ENCODE peak calls at places on chromosomes 11 and 22, in six cellular contexts. Z is MM.1S, A is neural progenitor cell, D is heart right ventricle, O is lung, E is hepatocyte. K is an unnamed sample.

GRCh38 chr22:45648320-45649070 is 23.1 kb upstream of the ATXN10 start:
- DNase-seq in Z (no peak), A (no peak), D (no peak), O (no peak), E (no peak), K (no peak)

GRCh38 chr11:30935861-30936260 is 349.7 kb upstream of the MPPED2 start:
- DNase-seq in Z (no peak), A (no peak), D (no peak), O (no peak), E (no peak), K (no peak)

GRCh38 chr22:43060213-43060612 is 29.0 kb downstream of the TTLL1 start:
- DNase-seq in Z (no peak), A (peak), D (no peak), O (no peak), E (peak), K (no peak)

GRCh38 chr22:47225931-47226633 is 463.6 kb downstream of the TBC1D22A start:
- DNase-seq in Z (no peak), A (no peak), D (no peak), O (peak), E (no peak), K (no peak)

GRCh38 chr11:119691020-119691666 is 37.9 kb downstream of the NECTIN1 start:
- DNase-seq in Z (peak), A (peak), D (no peak), O (no peak), E (no peak), K (no peak)

GRCh38 chr11:77299528-77299993 is 1.9 kb downstream of the GDPD4 start:
- DNase-seq in Z (no peak), A (no peak), D (no peak), O (no peak), E (peak), K (no peak)

GRCh38 chr11:112793416-112793815 is 167.8 kb upstream of the NCAM1 start:
- DNase-seq in Z (no peak), A (no peak), D (no peak), O (no peak), E (no peak), K (no peak)

GRCh38 chr22:31075961-31076360 is 5.2 kb upstream of the SMTN start:
- DNase-seq in Z (no peak), A (no peak), D (peak), O (peak), E (peak), K (no peak)

GRCh38 chr22:36331912-36332622 is 55.7 kb downstream of the MYH9 start:
- DNase-seq in Z (peak), A (no peak), D (peak), O (no peak), E (peak), K (peak)

GRCh38 chr11:55658031-55658573 is 3.9 kb upstream of the OR4C6 start:
- DNase-seq in Z (peak), A (no peak), D (no peak), O (no peak), E (no peak), K (no peak)

GRCh38 chr11:120173771-120174170 is 35.9 kb upstream of the TRIM29 start:
- DNase-seq in Z (no peak), A (no peak), D (no peak), O (no peak), E (no peak), K (no peak)

GRCh38 chr11:8597182-8597581 is 3.2 kb upstream of the STK33 start:
- DNase-seq in Z (no peak), A (no peak), D (no peak), O (no peak), E (no peak), K (no peak)

GRCh38 chr11:26028294-26028954 is 303.5 kb upstream of the ANO3 start:
- DNase-seq in Z (no peak), A (no peak), D (no peak), O (no peak), E (peak), K (no peak)

DNA sequence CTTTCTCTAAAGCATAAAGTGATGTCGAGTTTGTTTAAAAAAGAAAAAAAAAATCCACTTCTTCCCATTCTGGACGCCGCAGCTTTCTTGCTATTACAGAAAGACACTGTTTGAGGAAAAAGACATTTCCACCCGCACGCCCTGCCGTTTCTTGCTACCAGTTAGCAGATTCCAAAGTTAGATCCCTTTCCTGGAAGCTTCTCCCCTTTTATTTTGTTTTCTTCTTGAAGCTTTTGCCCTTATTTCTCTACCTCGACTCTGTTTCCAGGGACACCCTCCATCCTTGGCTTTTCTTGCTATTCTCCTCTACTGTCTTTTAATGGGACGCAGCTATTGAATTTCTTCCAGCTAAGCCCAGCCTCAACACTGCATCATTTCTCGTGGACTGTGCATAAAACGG is 1.5 kb downstream of the GRIA4 start:
- DNase-seq in Z (no peak), A (no peak), D (no peak), O (no peak), E (no peak), K (no peak)
- H3K4me3 ChIP-seq in Z (no peak), A (peak), D (no peak), O (no peak), E (no peak), K (no peak)

GRCh38 chr11:67024410-67024809 is 1.5 kb downstream of the SYT12 start:
- DNase-seq in Z (peak), A (no peak), D (no peak), O (no peak), E (no peak), K (peak)
- H3K4me3 ChIP-seq in Z (no peak), A (no peak), D (no peak), O (no peak), E (no peak), K (peak)

DNA sequence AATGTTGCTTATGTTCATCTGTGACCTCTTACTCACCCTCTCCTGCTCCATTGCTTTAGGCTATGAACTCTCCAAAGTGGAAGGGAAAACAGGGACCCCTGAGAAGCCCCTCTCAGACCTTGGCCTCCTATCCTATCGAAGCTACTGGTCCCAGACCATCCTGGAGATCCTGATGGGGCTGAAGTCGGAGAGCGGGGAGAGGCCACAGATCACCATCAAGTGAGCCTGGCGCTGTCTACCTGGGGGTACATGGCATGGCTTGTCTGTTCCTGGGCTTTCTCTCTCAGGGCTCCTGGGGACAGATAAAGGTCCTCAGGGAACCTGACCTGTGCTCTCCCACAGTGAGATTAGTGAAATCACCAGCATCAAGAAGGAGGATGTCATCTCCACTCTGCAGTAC is 2.1 kb downstream of the RNASEH2C start:
- DNase-seq in Z (no peak), A (no peak), D (no peak), O (no peak), E (no peak), K (no peak)
- H3K4me3 ChIP-seq in Z (peak), A (no peak), D (no peak), O (no peak), E (no peak), K (no peak)

GRCh38 chr11:122116591-122116990 is 576 bp upstream of the BLID start:
- DNase-seq in Z (no peak), A (no peak), D (no peak), O (no peak), E (no peak), K (no peak)
- H3K4me3 ChIP-seq in Z (no peak), A (no peak), D (no peak), O (no peak), E (no peak), K (no peak)

GRCh38 chr22:50089231-50090140 is at the start of gene MOV10L1:
- DNase-seq in Z (no peak), A (no peak), D (no peak), O (no peak), E (no peak), K (no peak)
- H3K4me3 ChIP-seq in Z (no peak), A (no peak), D (no peak), O (no peak), E (no peak), K (no peak)

DNA sequence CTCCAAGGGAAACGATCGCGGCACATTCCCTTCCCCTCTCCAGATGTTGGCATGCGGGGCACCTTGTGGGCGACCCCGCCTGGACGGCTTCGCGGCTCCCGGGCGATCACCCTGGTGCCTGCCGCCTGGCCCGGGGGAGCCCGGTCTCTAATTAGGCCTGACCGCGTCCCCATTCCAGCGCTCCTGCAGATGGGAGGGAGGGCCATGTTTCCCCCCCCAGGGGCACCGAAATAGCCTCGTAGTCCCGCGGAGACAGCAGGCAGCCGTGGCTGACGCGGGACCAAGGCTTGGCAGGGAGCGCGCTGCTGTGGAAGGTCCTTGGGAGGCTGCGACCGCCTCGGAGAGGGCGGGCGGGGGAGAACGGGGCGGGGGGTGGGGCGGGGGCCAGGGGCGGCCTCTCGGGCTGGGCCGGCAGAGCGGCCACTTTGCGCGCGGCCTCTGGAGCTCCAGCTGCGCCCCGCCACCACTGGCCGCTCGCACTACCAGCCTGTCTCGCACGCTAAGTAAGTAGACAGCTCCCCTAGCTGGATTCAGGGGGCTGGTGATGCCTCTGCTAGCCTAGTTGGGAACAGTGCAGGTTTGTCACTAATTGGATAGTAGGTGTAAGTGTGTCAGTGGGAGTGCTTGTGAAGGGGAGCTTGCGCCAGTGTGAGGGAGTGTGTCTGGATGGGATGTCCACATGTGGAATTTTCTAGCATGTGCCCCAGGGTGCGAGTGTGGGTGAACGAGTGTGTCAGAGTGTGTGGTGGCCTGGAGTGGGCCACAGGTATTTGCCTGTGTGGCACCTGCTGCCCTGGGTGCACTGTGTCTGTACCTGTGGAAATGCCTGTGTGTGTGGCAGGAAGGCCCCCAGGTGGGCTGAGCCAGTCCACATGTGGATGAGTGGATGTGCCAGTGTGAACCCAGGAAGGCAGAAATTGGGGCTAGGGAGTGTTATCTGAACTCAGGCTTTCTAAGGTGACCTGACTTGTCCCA is at the start of gene INSC:
- DNase-seq in Z (no peak), A (peak), D (no peak), O (no peak), E (peak), K (no peak)
- H3K4me3 ChIP-seq in Z (no peak), A (peak), D (peak), O (no peak), E (peak), K (no peak)

GRCh38 chr11:117197516-117198456 is 1.4 kb upstream of the TAGLN start:
- DNase-seq in Z (no peak), A (peak), D (no peak), O (no peak), E (peak), K (no peak)
- H3K4me3 ChIP-seq in Z (no peak), A (no peak), D (peak), O (no peak), E (no peak), K (no peak)

GRCh38 chr11:114060402-114061052 is 1.0 kb downstream of the ZBTB16 start:
- DNase-seq in Z (no peak), A (peak), D (peak), O (peak), E (peak), K (no peak)

GRCh38 chr11:114059278-114059983 is at the start of gene ZBTB16:
- DNase-seq in Z (no peak), A (peak), D (peak), O (peak), E (peak), K (peak)

GRCh38 chr11:114059984-114060401 is 482 bp downstream of the ZBTB16 start:
- DNase-seq in Z (no peak), A (peak), D (peak), O (no peak), E (no peak), K (peak)

GRCh38 chr11:114062272-114062671 is 2.8 kb downstream of the ZBTB16 start:
- DNase-seq in Z (no peak), A (no peak), D (no peak), O (no peak), E (no peak), K (no peak)

DNA sequence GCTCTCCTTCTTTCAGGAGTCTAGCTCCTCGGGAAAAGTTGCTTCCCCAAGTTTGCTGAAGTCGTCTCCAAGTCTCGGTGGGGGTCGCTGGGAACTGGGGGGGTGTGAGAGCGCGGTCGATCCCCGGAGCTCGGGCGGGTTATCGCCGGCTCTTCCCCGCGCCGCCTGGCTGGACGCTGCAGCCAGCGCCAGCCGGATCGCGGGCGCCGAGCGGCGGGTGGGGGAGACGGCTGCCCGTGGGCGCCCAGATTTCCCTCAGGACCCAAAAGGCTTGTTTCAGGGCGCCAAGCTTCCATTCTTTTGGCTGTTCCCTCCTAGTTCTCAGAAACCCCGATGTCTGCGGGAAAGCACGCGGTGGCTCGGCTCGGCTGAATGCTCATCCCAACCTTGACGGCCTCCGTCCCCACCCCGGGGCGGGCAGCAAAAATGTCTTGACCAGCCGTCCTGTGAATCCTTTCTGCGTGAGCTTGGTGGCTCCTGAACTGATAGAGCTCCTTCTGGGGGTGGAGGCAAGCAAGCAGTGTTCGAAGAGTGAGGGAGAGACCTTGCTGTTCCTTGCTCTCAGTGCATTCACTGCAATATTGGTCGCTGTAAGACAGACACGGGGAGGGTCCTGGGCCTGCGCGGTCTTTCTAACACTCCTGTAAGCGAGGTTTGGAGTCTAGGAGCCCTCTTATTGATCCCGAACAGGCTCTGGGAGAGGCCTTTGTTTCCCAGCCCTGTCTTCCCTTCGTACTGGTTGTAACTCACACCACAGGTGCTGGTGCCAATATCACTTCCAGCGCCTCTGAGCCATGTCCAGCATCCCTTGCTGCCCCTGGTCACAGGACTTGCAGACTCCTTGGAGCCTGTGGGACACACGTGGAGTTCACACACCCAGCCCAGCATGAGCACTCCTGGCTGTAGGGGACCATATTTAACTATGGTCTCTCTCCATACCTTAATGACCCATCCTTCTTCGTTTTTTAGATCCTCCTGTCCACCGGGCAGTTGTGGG is 1.8 kb downstream of the ZBTB16 start:
- DNase-seq in Z (no peak), A (peak), D (no peak), O (peak), E (peak), K (no peak)
- H3K4me3 ChIP-seq in Z (peak), A (peak), D (peak), O (peak), E (peak), K (peak)

GRCh38 chr11:109940816-109941215 is 152.4 kb upstream of the ZC3H12C start:
- DNase-seq in Z (no peak), A (no peak), D (no peak), O (no peak), E (peak), K (peak)

GRCh38 chr11:109946322-109946846 is 146.8 kb upstream of the ZC3H12C start:
- DNase-seq in Z (peak), A (peak), D (peak), O (peak), E (peak), K (peak)

GRCh38 chr11:109945626-109946321 is 147.4 kb upstream of the ZC3H12C start:
- DNase-seq in Z (no peak), A (no peak), D (no peak), O (no peak), E (no peak), K (no peak)
- H3K4me3 ChIP-seq in Z (peak), A (no peak), D (peak), O (no peak), E (no peak), K (peak)

GRCh38 chr11:104161751-104162450 is 2.0 kb downstream of the PDGFD start:
- DNase-seq in Z (no peak), A (no peak), D (no peak), O (no peak), E (no peak), K (no peak)
- H3K4me3 ChIP-seq in Z (no peak), A (no peak), D (peak), O (no peak), E (no peak), K (no peak)

K was measured in CD4-positive, CD25-positive, alpha-beta regulatory T cell.